ENCODE peak calls at places on chromosomes 11 and 22, in four cellular contexts. One of them, this sample, is unnamed.

GRCh38 chr11:79439893-79440450 is 858 bp downstream of the TENM4 start:
- DNase-seq in NCI-H1694 treated with DMSO at 0.1 percent for 48 hours: no peak
- DNase-seq in central memory CD8-positive, alpha-beta T cell: no peak
- DNase-seq in iris pigment epithelial cell: peak
- DNase-seq in this sample: no peak

GRCh38 chr22:28429711-28430110 is 249.9 kb downstream of the TTC28 start:
- DNase-seq in NCI-H1694 treated with DMSO at 0.1 percent for 48 hours: no peak
- DNase-seq in central memory CD8-positive, alpha-beta T cell: no peak
- DNase-seq in iris pigment epithelial cell: no peak
- DNase-seq in this sample: peak

GRCh38 chr11:20966489-20966888 is 297.1 kb downstream of the NELL1 start:
- DNase-seq in NCI-H1694 treated with DMSO at 0.1 percent for 48 hours: no peak
- DNase-seq in central memory CD8-positive, alpha-beta T cell: no peak
- DNase-seq in iris pigment epithelial cell: no peak
- DNase-seq in this sample: no peak

GRCh38 chr11:13076961-13077360 is 67.8 kb downstream of the RASSF10 start:
- DNase-seq in NCI-H1694 treated with DMSO at 0.1 percent for 48 hours: no peak
- DNase-seq in central memory CD8-positive, alpha-beta T cell: no peak
- DNase-seq in iris pigment epithelial cell: no peak
- DNase-seq in this sample: no peak

GRCh38 chr22:21916309-21916918 is 36.2 kb downstream of the PPM1F start:
- DNase-seq in NCI-H1694 treated with DMSO at 0.1 percent for 48 hours: no peak
- DNase-seq in central memory CD8-positive, alpha-beta T cell: no peak
- DNase-seq in iris pigment epithelial cell: no peak
- DNase-seq in this sample: no peak

GRCh38 chr22:36350751-36351594 is 36.8 kb downstream of the MYH9 start:
- DNase-seq in NCI-H1694 treated with DMSO at 0.1 percent for 48 hours: no peak
- DNase-seq in central memory CD8-positive, alpha-beta T cell: no peak
- DNase-seq in iris pigment epithelial cell: peak
- DNase-seq in this sample: no peak

GRCh38 chr11:122186439-122187080 is 70.5 kb upstream of the BLID start:
- DNase-seq in NCI-H1694 treated with DMSO at 0.1 percent for 48 hours: no peak
- DNase-seq in central memory CD8-positive, alpha-beta T cell: no peak
- DNase-seq in iris pigment epithelial cell: peak
- DNase-seq in this sample: no peak

GRCh38 chr11:83671295-83671694 is 385.1 kb upstream of the CCDC90B start:
- DNase-seq in NCI-H1694 treated with DMSO at 0.1 percent for 48 hours: peak
- DNase-seq in central memory CD8-positive, alpha-beta T cell: no peak
- DNase-seq in iris pigment epithelial cell: no peak
- DNase-seq in this sample: no peak

GRCh38 chr11:37533830-37534229 is 935.8 kb upstream of the RAG2 start:
- DNase-seq in NCI-H1694 treated with DMSO at 0.1 percent for 48 hours: no peak
- DNase-seq in central memory CD8-positive, alpha-beta T cell: no peak
- DNase-seq in iris pigment epithelial cell: no peak
- DNase-seq in this sample: no peak

GRCh38 chr11:72753341-72754148 is 1.3 kb upstream of the ARAP1 start:
- DNase-seq in NCI-H1694 treated with DMSO at 0.1 percent for 48 hours: no peak
- DNase-seq in central memory CD8-positive, alpha-beta T cell: no peak
- DNase-seq in iris pigment epithelial cell: no peak
- DNase-seq in this sample: no peak

GRCh38 chr11:59204736-59205135 is 8.0 kb downstream of the MPEG1 start:
- DNase-seq in NCI-H1694 treated with DMSO at 0.1 percent for 48 hours: no peak
- DNase-seq in central memory CD8-positive, alpha-beta T cell: no peak
- DNase-seq in iris pigment epithelial cell: peak
- DNase-seq in this sample: no peak

GRCh38 chr11:16632295-16633200 is 105.9 kb upstream of the C11orf58 start:
- DNase-seq in NCI-H1694 treated with DMSO at 0.1 percent for 48 hours: no peak
- DNase-seq in central memory CD8-positive, alpha-beta T cell: no peak
- DNase-seq in iris pigment epithelial cell: peak
- DNase-seq in this sample: peak

GRCh38 chr11:44946268-44946667 is 4.4 kb downstream of the TP53I11 start:
- DNase-seq in NCI-H1694 treated with DMSO at 0.1 percent for 48 hours: no peak
- DNase-seq in central memory CD8-positive, alpha-beta T cell: no peak
- DNase-seq in iris pigment epithelial cell: no peak
- DNase-seq in this sample: no peak

GRCh38 chr22:17112491-17113042 is 8.6 kb downstream of the TMEM121B start:
- DNase-seq in NCI-H1694 treated with DMSO at 0.1 percent for 48 hours: no peak
- DNase-seq in central memory CD8-positive, alpha-beta T cell: no peak
- DNase-seq in iris pigment epithelial cell: no peak
- DNase-seq in this sample: no peak

GRCh38 chr11:8168485-8169257 is at the start of gene RIC3:
- DNase-seq in NCI-H1694 treated with DMSO at 0.1 percent for 48 hours: peak
- DNase-seq in central memory CD8-positive, alpha-beta T cell: no peak
- DNase-seq in iris pigment epithelial cell: no peak
- DNase-seq in this sample: no peak

GRCh38 chr11:120400564-120401364 is 64.6 kb downstream of the ARHGEF12 start:
- DNase-seq in NCI-H1694 treated with DMSO at 0.1 percent for 48 hours: no peak
- DNase-seq in central memory CD8-positive, alpha-beta T cell: no peak
- DNase-seq in iris pigment epithelial cell: peak
- DNase-seq in this sample: peak

GRCh38 chr22:46522743-46523300 is 14.6 kb downstream of the CELSR1 start:
- DNase-seq in NCI-H1694 treated with DMSO at 0.1 percent for 48 hours: no peak
- DNase-seq in central memory CD8-positive, alpha-beta T cell: no peak
- DNase-seq in iris pigment epithelial cell: no peak
- DNase-seq in this sample: no peak

GRCh38 chr11:3627291-3627690 is 14.5 kb downstream of the ART5 start:
- DNase-seq in NCI-H1694 treated with DMSO at 0.1 percent for 48 hours: no peak
- DNase-seq in central memory CD8-positive, alpha-beta T cell: no peak
- DNase-seq in iris pigment epithelial cell: peak
- DNase-seq in this sample: peak

GRCh38 chr11:128468106-128468505 is 119.3 kb downstream of the ETS1 start:
- DNase-seq in NCI-H1694 treated with DMSO at 0.1 percent for 48 hours: no peak
- DNase-seq in central memory CD8-positive, alpha-beta T cell: no peak
- DNase-seq in iris pigment epithelial cell: no peak
- DNase-seq in this sample: no peak

GRCh38 chr11:75263944-75264349 is 23.4 kb downstream of the TPBGL start:
- DNase-seq in NCI-H1694 treated with DMSO at 0.1 percent for 48 hours: no peak
- DNase-seq in central memory CD8-positive, alpha-beta T cell: no peak
- DNase-seq in iris pigment epithelial cell: no peak
- DNase-seq in this sample: no peak

GRCh38 chr11:74646215-74646614 is 53.8 kb downstream of the POLD3 start:
- DNase-seq in NCI-H1694 treated with DMSO at 0.1 percent for 48 hours: no peak
- DNase-seq in central memory CD8-positive, alpha-beta T cell: no peak
- DNase-seq in iris pigment epithelial cell: no peak
- DNase-seq in this sample: no peak

GRCh38 chr11:17405232-17406005 is 17.0 kb upstream of the KCNJ11 start:
- DNase-seq in NCI-H1694 treated with DMSO at 0.1 percent for 48 hours: no peak
- DNase-seq in central memory CD8-positive, alpha-beta T cell: no peak
- DNase-seq in iris pigment epithelial cell: peak
- DNase-seq in this sample: peak

GRCh38 chr22:43823353-43823908 is 11.3 kb upstream of the EFCAB6 start:
- DNase-seq in NCI-H1694 treated with DMSO at 0.1 percent for 48 hours: no peak
- DNase-seq in central memory CD8-positive, alpha-beta T cell: no peak
- DNase-seq in iris pigment epithelial cell: no peak
- DNase-seq in this sample: no peak

GRCh38 chr11:126716456-126717083 is 284.0 kb downstream of the KIRREL3 start:
- DNase-seq in NCI-H1694 treated with DMSO at 0.1 percent for 48 hours: no peak
- DNase-seq in central memory CD8-positive, alpha-beta T cell: no peak
- DNase-seq in iris pigment epithelial cell: peak
- DNase-seq in this sample: no peak

GRCh38 chr11:105367129-105367528 is 227.6 kb upstream of the CARD18 start:
- DNase-seq in NCI-H1694 treated with DMSO at 0.1 percent for 48 hours: no peak
- DNase-seq in central memory CD8-positive, alpha-beta T cell: no peak
- DNase-seq in iris pigment epithelial cell: peak
- DNase-seq in this sample: no peak

GRCh38 chr11:128200467-128200866 is 386.9 kb downstream of the ETS1 start:
- DNase-seq in NCI-H1694 treated with DMSO at 0.1 percent for 48 hours: no peak
- DNase-seq in central memory CD8-positive, alpha-beta T cell: no peak
- DNase-seq in iris pigment epithelial cell: no peak
- DNase-seq in this sample: no peak

GRCh38 chr11:122723576-122723975 is 68.1 kb downstream of the UBASH3B start:
- DNase-seq in NCI-H1694 treated with DMSO at 0.1 percent for 48 hours: no peak
- DNase-seq in central memory CD8-positive, alpha-beta T cell: no peak
- DNase-seq in iris pigment epithelial cell: peak
- DNase-seq in this sample: no peak

GRCh38 chr11:69178819-69179482 is 23.2 kb downstream of the SMIM38 start:
- DNase-seq in NCI-H1694 treated with DMSO at 0.1 percent for 48 hours: no peak
- DNase-seq in central memory CD8-positive, alpha-beta T cell: no peak
- DNase-seq in iris pigment epithelial cell: no peak
- DNase-seq in this sample: no peak

GRCh38 chr11:126282742-126283591 is at the start of gene TIRAP:
- DNase-seq in NCI-H1694 treated with DMSO at 0.1 percent for 48 hours: no peak
- DNase-seq in central memory CD8-positive, alpha-beta T cell: peak
- DNase-seq in iris pigment epithelial cell: peak
- DNase-seq in this sample: peak

GRCh38 chr22:35480143-35480542 is 60.5 kb upstream of the RASD2 start:
- DNase-seq in NCI-H1694 treated with DMSO at 0.1 percent for 48 hours: no peak
- DNase-seq in central memory CD8-positive, alpha-beta T cell: no peak
- DNase-seq in iris pigment epithelial cell: no peak
- DNase-seq in this sample: no peak

GRCh38 chr11:69204246-69205124 is 48.8 kb downstream of the SMIM38 start:
- DNase-seq in NCI-H1694 treated with DMSO at 0.1 percent for 48 hours: no peak
- DNase-seq in central memory CD8-positive, alpha-beta T cell: no peak
- DNase-seq in iris pigment epithelial cell: no peak
- DNase-seq in this sample: no peak

GRCh38 chr11:61711493-61711892 is 31.3 kb downstream of the DAGLA start:
- DNase-seq in NCI-H1694 treated with DMSO at 0.1 percent for 48 hours: peak
- DNase-seq in central memory CD8-positive, alpha-beta T cell: no peak
- DNase-seq in iris pigment epithelial cell: no peak
- DNase-seq in this sample: no peak

GRCh38 chr11:9777525-9777924 is 113.6 kb downstream of the SWAP70 start:
- DNase-seq in NCI-H1694 treated with DMSO at 0.1 percent for 48 hours: no peak
- DNase-seq in central memory CD8-positive, alpha-beta T cell: no peak
- DNase-seq in iris pigment epithelial cell: peak
- DNase-seq in this sample: no peak

GRCh38 chr22:38866399-38867123 is 5.5 kb downstream of the CBX6 start:
- DNase-seq in NCI-H1694 treated with DMSO at 0.1 percent for 48 hours: no peak
- DNase-seq in central memory CD8-positive, alpha-beta T cell: no peak
- DNase-seq in iris pigment epithelial cell: no peak
- DNase-seq in this sample: no peak

GRCh38 chr11:693415-693831 is 1.6 kb downstream of the DEAF1 start:
- DNase-seq in NCI-H1694 treated with DMSO at 0.1 percent for 48 hours: no peak
- DNase-seq in central memory CD8-positive, alpha-beta T cell: no peak
- DNase-seq in iris pigment epithelial cell: peak
- DNase-seq in this sample: no peak

GRCh38 chr11:57249384-57250319 is 12.6 kb upstream of the APLNR start:
- DNase-seq in NCI-H1694 treated with DMSO at 0.1 percent for 48 hours: peak
- DNase-seq in central memory CD8-positive, alpha-beta T cell: no peak
- DNase-seq in iris pigment epithelial cell: peak
- DNase-seq in this sample: peak

GRCh38 chr11:124643605-124644425 is 21.2 kb downstream of the TBRG1 start:
- DNase-seq in NCI-H1694 treated with DMSO at 0.1 percent for 48 hours: no peak
- DNase-seq in central memory CD8-positive, alpha-beta T cell: no peak
- DNase-seq in iris pigment epithelial cell: peak
- DNase-seq in this sample: no peak

GRCh38 chr22:48428556-48429371 is 1398.9 kb downstream of the BRD1 start:
- DNase-seq in NCI-H1694 treated with DMSO at 0.1 percent for 48 hours: no peak
- DNase-seq in central memory CD8-positive, alpha-beta T cell: no peak
- DNase-seq in iris pigment epithelial cell: peak
- DNase-seq in this sample: no peak

GRCh38 chr22:20153945-20154344 is 3.1 kb upstream of the CCDC188 start:
- DNase-seq in NCI-H1694 treated with DMSO at 0.1 percent for 48 hours: no peak
- DNase-seq in central memory CD8-positive, alpha-beta T cell: no peak
- DNase-seq in iris pigment epithelial cell: no peak
- DNase-seq in this sample: no peak

This sample was measured in foreskin melanocyte.